ENCODE peak calls at places on chromosome 4, in eight cellular contexts. One of them, this sample, is unnamed.
A peak's percentile ranks its signal among the peaks of the same experiment; 100 is the strongest.

GRCh38 chr4:8760561-8760960 is 111.1 kb downstream of the HMX1 start:
- DNase-seq in naive B cell: no peak
- DNase-seq in gastrocnemius medialis: no peak
- DNase-seq in stimulated activated naive CD8-positive, alpha-beta T cell treated with anti-CD3 and anti-CD28 coated beads, Interleukin-15, Interleukin-2, amounts not matched to agents 100 U/mL and 50 U/mL, for 24 hours: no peak
- DNase-seq in ELR: no peak
- DNase-seq in NCI-H345: no peak
- DNase-seq in activated effector memory CD4-positive, alpha-beta T cell treated with Interleukin-2 at 50 U/mL for 16 hours: no peak
- DNase-seq in stimulated activated CD8-positive, alpha-beta memory T cell treated with anti-CD3 and anti-CD28 coated beads, Interleukin-15, amount 100 ng/mL, for 24 hours: no peak
- DNase-seq in this sample: no peak

GRCh38 chr4:144709793-144710525 is 64.0 kb downstream of the HHIP start:
- DNase-seq in naive B cell: no peak
- DNase-seq in stimulated activated naive CD8-positive, alpha-beta T cell treated with anti-CD3 and anti-CD28 coated beads, Interleukin-15, Interleukin-2, amounts not matched to agents 100 U/mL and 50 U/mL, for 24 hours: no peak
- DNase-seq in activated effector memory CD4-positive, alpha-beta T cell treated with Interleukin-2 at 50 U/mL for 16 hours: no peak
- DNase-seq in ELR: peak; percentile 92
- DNase-seq in gastrocnemius medialis: no peak
- DNase-seq in NCI-H345: peak; percentile 70
- DNase-seq in stimulated activated CD8-positive, alpha-beta memory T cell treated with anti-CD3 and anti-CD28 coated beads, Interleukin-15, amount 100 ng/mL, for 24 hours: no peak
- DNase-seq in this sample: no peak

GRCh38 chr4:107894138-107894603 is 37.2 kb upstream of the CYP2U1 start:
- DNase-seq in gastrocnemius medialis: no peak
- DNase-seq in activated effector memory CD4-positive, alpha-beta T cell treated with Interleukin-2 at 50 U/mL for 16 hours: no peak
- DNase-seq in stimulated activated naive CD8-positive, alpha-beta T cell treated with anti-CD3 and anti-CD28 coated beads, Interleukin-15, Interleukin-2, amounts not matched to agents 100 U/mL and 50 U/mL, for 24 hours: no peak
- DNase-seq in stimulated activated CD8-positive, alpha-beta memory T cell treated with anti-CD3 and anti-CD28 coated beads, Interleukin-15, amount 100 ng/mL, for 24 hours: no peak
- DNase-seq in naive B cell: no peak
- DNase-seq in ELR: no peak
- DNase-seq in NCI-H345: no peak
- DNase-seq in this sample: no peak

GRCh38 chr4:78058591-78059523 is 1.7 kb downstream of the FRAS1 start:
- DNase-seq in ELR: peak; percentile 44
- DNase-seq in stimulated activated naive CD8-positive, alpha-beta T cell treated with anti-CD3 and anti-CD28 coated beads, Interleukin-15, Interleukin-2, amounts not matched to agents 100 U/mL and 50 U/mL, for 24 hours: peak; percentile 11
- DNase-seq in gastrocnemius medialis: peak; percentile 27
- DNase-seq in NCI-H345: peak; percentile 42
- DNase-seq in naive B cell: peak; percentile 1
- DNase-seq in stimulated activated CD8-positive, alpha-beta memory T cell treated with anti-CD3 and anti-CD28 coated beads, Interleukin-15, amount 100 ng/mL, for 24 hours: no peak
- DNase-seq in activated effector memory CD4-positive, alpha-beta T cell treated with Interleukin-2 at 50 U/mL for 16 hours: no peak
- DNase-seq in this sample: peak; percentile 20

GRCh38 chr4:47698837-47699236 is 139.0 kb downstream of the CORIN start:
- DNase-seq in gastrocnemius medialis: no peak
- DNase-seq in naive B cell: no peak
- DNase-seq in stimulated activated naive CD8-positive, alpha-beta T cell treated with anti-CD3 and anti-CD28 coated beads, Interleukin-15, Interleukin-2, amounts not matched to agents 100 U/mL and 50 U/mL, for 24 hours: no peak
- DNase-seq in activated effector memory CD4-positive, alpha-beta T cell treated with Interleukin-2 at 50 U/mL for 16 hours: no peak
- DNase-seq in stimulated activated CD8-positive, alpha-beta memory T cell treated with anti-CD3 and anti-CD28 coated beads, Interleukin-15, amount 100 ng/mL, for 24 hours: no peak
- DNase-seq in ELR: no peak
- DNase-seq in NCI-H345: no peak
- DNase-seq in this sample: no peak

GRCh38 chr4:85565761-85566480 is 91.0 kb downstream of the ARHGAP24 start:
- DNase-seq in activated effector memory CD4-positive, alpha-beta T cell treated with Interleukin-2 at 50 U/mL for 16 hours: no peak
- DNase-seq in stimulated activated CD8-positive, alpha-beta memory T cell treated with anti-CD3 and anti-CD28 coated beads, Interleukin-15, amount 100 ng/mL, for 24 hours: no peak
- DNase-seq in gastrocnemius medialis: no peak
- DNase-seq in ELR: peak; percentile 28
- DNase-seq in naive B cell: peak; percentile 13
- DNase-seq in stimulated activated naive CD8-positive, alpha-beta T cell treated with anti-CD3 and anti-CD28 coated beads, Interleukin-15, Interleukin-2, amounts not matched to agents 100 U/mL and 50 U/mL, for 24 hours: no peak
- DNase-seq in NCI-H345: no peak
- DNase-seq in this sample: no peak

GRCh38 chr4:180380733-180381132 is 1862.5 kb upstream of the TENM3 start:
- DNase-seq in gastrocnemius medialis: no peak
- DNase-seq in ELR: peak; percentile 83
- DNase-seq in NCI-H345: no peak
- DNase-seq in stimulated activated naive CD8-positive, alpha-beta T cell treated with anti-CD3 and anti-CD28 coated beads, Interleukin-15, Interleukin-2, amounts not matched to agents 100 U/mL and 50 U/mL, for 24 hours: no peak
- DNase-seq in naive B cell: no peak
- DNase-seq in stimulated activated CD8-positive, alpha-beta memory T cell treated with anti-CD3 and anti-CD28 coated beads, Interleukin-15, amount 100 ng/mL, for 24 hours: no peak
- DNase-seq in activated effector memory CD4-positive, alpha-beta T cell treated with Interleukin-2 at 50 U/mL for 16 hours: no peak
- DNase-seq in this sample: no peak

GRCh38 chr4:48699470-48699869 is 80.6 kb downstream of the FRYL start:
- DNase-seq in ELR: peak; percentile 51
- DNase-seq in activated effector memory CD4-positive, alpha-beta T cell treated with Interleukin-2 at 50 U/mL for 16 hours: no peak
- DNase-seq in naive B cell: no peak
- DNase-seq in stimulated activated naive CD8-positive, alpha-beta T cell treated with anti-CD3 and anti-CD28 coated beads, Interleukin-15, Interleukin-2, amounts not matched to agents 100 U/mL and 50 U/mL, for 24 hours: no peak
- DNase-seq in stimulated activated CD8-positive, alpha-beta memory T cell treated with anti-CD3 and anti-CD28 coated beads, Interleukin-15, amount 100 ng/mL, for 24 hours: no peak
- DNase-seq in NCI-H345: no peak
- DNase-seq in gastrocnemius medialis: no peak
- DNase-seq in this sample: no peak

GRCh38 chr4:173827707-173828106 is 297.7 kb upstream of the HAND2 start:
- DNase-seq in stimulated activated naive CD8-positive, alpha-beta T cell treated with anti-CD3 and anti-CD28 coated beads, Interleukin-15, Interleukin-2, amounts not matched to agents 100 U/mL and 50 U/mL, for 24 hours: no peak
- DNase-seq in gastrocnemius medialis: no peak
- DNase-seq in stimulated activated CD8-positive, alpha-beta memory T cell treated with anti-CD3 and anti-CD28 coated beads, Interleukin-15, amount 100 ng/mL, for 24 hours: no peak
- DNase-seq in naive B cell: no peak
- DNase-seq in NCI-H345: no peak
- DNase-seq in activated effector memory CD4-positive, alpha-beta T cell treated with Interleukin-2 at 50 U/mL for 16 hours: no peak
- DNase-seq in ELR: peak; percentile 8
- DNase-seq in this sample: no peak

GRCh38 chr4:71545168-71545567 is 206.3 kb downstream of the SLC4A4 start:
- DNase-seq in ELR: no peak
- DNase-seq in naive B cell: no peak
- DNase-seq in stimulated activated CD8-positive, alpha-beta memory T cell treated with anti-CD3 and anti-CD28 coated beads, Interleukin-15, amount 100 ng/mL, for 24 hours: no peak
- DNase-seq in gastrocnemius medialis: no peak
- DNase-seq in NCI-H345: peak; percentile 3
- DNase-seq in stimulated activated naive CD8-positive, alpha-beta T cell treated with anti-CD3 and anti-CD28 coated beads, Interleukin-15, Interleukin-2, amounts not matched to agents 100 U/mL and 50 U/mL, for 24 hours: no peak
- DNase-seq in activated effector memory CD4-positive, alpha-beta T cell treated with Interleukin-2 at 50 U/mL for 16 hours: no peak
- DNase-seq in this sample: no peak

GRCh38 chr4:139014391-139015268 is 951 bp upstream of the NOCT start:
- DNase-seq in gastrocnemius medialis: no peak
- DNase-seq in ELR: peak; percentile 95
- DNase-seq in stimulated activated CD8-positive, alpha-beta memory T cell treated with anti-CD3 and anti-CD28 coated beads, Interleukin-15, amount 100 ng/mL, for 24 hours: no peak
- DNase-seq in NCI-H345: peak; percentile 17
- DNase-seq in naive B cell: no peak
- DNase-seq in stimulated activated naive CD8-positive, alpha-beta T cell treated with anti-CD3 and anti-CD28 coated beads, Interleukin-15, Interleukin-2, amounts not matched to agents 100 U/mL and 50 U/mL, for 24 hours: no peak
- DNase-seq in activated effector memory CD4-positive, alpha-beta T cell treated with Interleukin-2 at 50 U/mL for 16 hours: no peak
- DNase-seq in this sample: peak; percentile 30

GRCh38 chr4:107760281-107760947 is 40.4 kb upstream of the PAPSS1 start:
- DNase-seq in stimulated activated naive CD8-positive, alpha-beta T cell treated with anti-CD3 and anti-CD28 coated beads, Interleukin-15, Interleukin-2, amounts not matched to agents 100 U/mL and 50 U/mL, for 24 hours: no peak
- DNase-seq in activated effector memory CD4-positive, alpha-beta T cell treated with Interleukin-2 at 50 U/mL for 16 hours: no peak
- DNase-seq in stimulated activated CD8-positive, alpha-beta memory T cell treated with anti-CD3 and anti-CD28 coated beads, Interleukin-15, amount 100 ng/mL, for 24 hours: no peak
- DNase-seq in NCI-H345: no peak
- DNase-seq in ELR: peak; percentile 13
- DNase-seq in gastrocnemius medialis: no peak
- DNase-seq in naive B cell: no peak
- DNase-seq in this sample: no peak

GRCh38 chr4:176841730-176842129 is 49.0 kb upstream of the VEGFC start:
- DNase-seq in NCI-H345: no peak
- DNase-seq in naive B cell: no peak
- DNase-seq in stimulated activated CD8-positive, alpha-beta memory T cell treated with anti-CD3 and anti-CD28 coated beads, Interleukin-15, amount 100 ng/mL, for 24 hours: no peak
- DNase-seq in stimulated activated naive CD8-positive, alpha-beta T cell treated with anti-CD3 and anti-CD28 coated beads, Interleukin-15, Interleukin-2, amounts not matched to agents 100 U/mL and 50 U/mL, for 24 hours: no peak
- DNase-seq in gastrocnemius medialis: no peak
- DNase-seq in ELR: peak; percentile 91
- DNase-seq in activated effector memory CD4-positive, alpha-beta T cell treated with Interleukin-2 at 50 U/mL for 16 hours: no peak
- DNase-seq in this sample: no peak

GRCh38 chr4:23333556-23333945 is 556.3 kb downstream of the PPARGC1A start:
- DNase-seq in stimulated activated CD8-positive, alpha-beta memory T cell treated with anti-CD3 and anti-CD28 coated beads, Interleukin-15, amount 100 ng/mL, for 24 hours: no peak
- DNase-seq in ELR: peak; percentile 43
- DNase-seq in stimulated activated naive CD8-positive, alpha-beta T cell treated with anti-CD3 and anti-CD28 coated beads, Interleukin-15, Interleukin-2, amounts not matched to agents 100 U/mL and 50 U/mL, for 24 hours: no peak
- DNase-seq in naive B cell: no peak
- DNase-seq in NCI-H345: no peak
- DNase-seq in activated effector memory CD4-positive, alpha-beta T cell treated with Interleukin-2 at 50 U/mL for 16 hours: no peak
- DNase-seq in gastrocnemius medialis: no peak
- DNase-seq in this sample: no peak

GRCh38 chr4:1379351-1379781 is 26.9 kb downstream of the NKX1-1 start:
- DNase-seq in stimulated activated CD8-positive, alpha-beta memory T cell treated with anti-CD3 and anti-CD28 coated beads, Interleukin-15, amount 100 ng/mL, for 24 hours: no peak
- DNase-seq in stimulated activated naive CD8-positive, alpha-beta T cell treated with anti-CD3 and anti-CD28 coated beads, Interleukin-15, Interleukin-2, amounts not matched to agents 100 U/mL and 50 U/mL, for 24 hours: no peak
- DNase-seq in gastrocnemius medialis: no peak
- DNase-seq in ELR: no peak
- DNase-seq in activated effector memory CD4-positive, alpha-beta T cell treated with Interleukin-2 at 50 U/mL for 16 hours: no peak
- DNase-seq in naive B cell: no peak
- DNase-seq in NCI-H345: no peak
- DNase-seq in this sample: no peak

GRCh38 chr4:140469806-140470733 is 28.0 kb downstream of the MGAT4D start:
- DNase-seq in naive B cell: no peak
- DNase-seq in stimulated activated naive CD8-positive, alpha-beta T cell treated with anti-CD3 and anti-CD28 coated beads, Interleukin-15, Interleukin-2, amounts not matched to agents 100 U/mL and 50 U/mL, for 24 hours: no peak
- DNase-seq in stimulated activated CD8-positive, alpha-beta memory T cell treated with anti-CD3 and anti-CD28 coated beads, Interleukin-15, amount 100 ng/mL, for 24 hours: no peak
- DNase-seq in ELR: peak; percentile 2
- DNase-seq in activated effector memory CD4-positive, alpha-beta T cell treated with Interleukin-2 at 50 U/mL for 16 hours: no peak
- DNase-seq in NCI-H345: no peak
- DNase-seq in gastrocnemius medialis: no peak
- DNase-seq in this sample: no peak

GRCh38 chr4:177393236-177393635 is 49.0 kb downstream of the AGA start:
- DNase-seq in stimulated activated naive CD8-positive, alpha-beta T cell treated with anti-CD3 and anti-CD28 coated beads, Interleukin-15, Interleukin-2, amounts not matched to agents 100 U/mL and 50 U/mL, for 24 hours: peak; percentile 26
- DNase-seq in NCI-H345: no peak
- DNase-seq in stimulated activated CD8-positive, alpha-beta memory T cell treated with anti-CD3 and anti-CD28 coated beads, Interleukin-15, amount 100 ng/mL, for 24 hours: no peak
- DNase-seq in ELR: no peak
- DNase-seq in naive B cell: no peak
- DNase-seq in gastrocnemius medialis: no peak
- DNase-seq in activated effector memory CD4-positive, alpha-beta T cell treated with Interleukin-2 at 50 U/mL for 16 hours: no peak
- DNase-seq in this sample: no peak

GRCh38 chr4:38231626-38232025 is 271.4 kb downstream of the PTTG2 start:
- DNase-seq in stimulated activated CD8-positive, alpha-beta memory T cell treated with anti-CD3 and anti-CD28 coated beads, Interleukin-15, amount 100 ng/mL, for 24 hours: no peak
- DNase-seq in naive B cell: no peak
- DNase-seq in gastrocnemius medialis: no peak
- DNase-seq in activated effector memory CD4-positive, alpha-beta T cell treated with Interleukin-2 at 50 U/mL for 16 hours: no peak
- DNase-seq in ELR: no peak
- DNase-seq in stimulated activated naive CD8-positive, alpha-beta T cell treated with anti-CD3 and anti-CD28 coated beads, Interleukin-15, Interleukin-2, amounts not matched to agents 100 U/mL and 50 U/mL, for 24 hours: no peak
- DNase-seq in NCI-H345: no peak
- DNase-seq in this sample: no peak

GRCh38 chr4:17580969-17581368 is 4.0 kb downstream of the LAP3 start:
- DNase-seq in ELR: peak; percentile 43
- DNase-seq in gastrocnemius medialis: no peak
- DNase-seq in NCI-H345: no peak
- DNase-seq in stimulated activated naive CD8-positive, alpha-beta T cell treated with anti-CD3 and anti-CD28 coated beads, Interleukin-15, Interleukin-2, amounts not matched to agents 100 U/mL and 50 U/mL, for 24 hours: no peak
- DNase-seq in activated effector memory CD4-positive, alpha-beta T cell treated with Interleukin-2 at 50 U/mL for 16 hours: no peak
- DNase-seq in stimulated activated CD8-positive, alpha-beta memory T cell treated with anti-CD3 and anti-CD28 coated beads, Interleukin-15, amount 100 ng/mL, for 24 hours: no peak
- DNase-seq in naive B cell: no peak
- DNase-seq in this sample: no peak